ENCODE peak calls at places on chromosomes 4 and X, in seven cellular contexts. Q is WTC11, B is fibroblast of the conjunctiva, A is stromal cell of bone marrow, M is GM04503, L is endodermal cell, V is left ventricle myocardium inferior. D is an unnamed sample.

GRCh38 chr4:7425591-7426468 is 8.9 kb downstream of the PSAPL1 start:
- DNase-seq in V (peak; percentile 7), B (no peak), L (peak; percentile 56), Q (peak; percentile 6), A (no peak), M (no peak), D (no peak)

GRCh38 chrX:1534321-1535168 is 2.4 kb downstream of the P2RY8 start:
- DNase-seq in M (no peak), B (no peak), V (no peak), A (no peak), L (peak; percentile 74), Q (peak; percentile 33), D (no peak)

GRCh38 chr4:4872148-4872903 is 12.9 kb downstream of the MSX1 start:
- DNase-seq in Q (peak; percentile 82), A (no peak), V (no peak), M (no peak), L (peak; percentile 89), B (no peak), D (no peak)

GRCh38 chrX:29172880-29173279 is 585.6 kb downstream of the IL1RAPL1 start:
- DNase-seq in B (no peak), M (no peak), Q (no peak), V (no peak), A (no peak), L (no peak), D (peak; percentile 67)

GRCh38 chr4:42596918-42597317 is 60.0 kb downstream of the ATP8A1 start:
- DNase-seq in Q (no peak), A (no peak), B (no peak), M (no peak), V (no peak), L (no peak), D (no peak)

GRCh38 chr4:164888096-164888495 is 11.1 kb downstream of the APELA start:
- DNase-seq in A (peak; percentile 3), B (no peak), M (no peak), V (no peak), L (no peak), Q (no peak), D (no peak)

GRCh38 chr4:91746551-91746950 is 557.2 kb upstream of the GRID2 start:
- DNase-seq in L (peak; percentile 52), M (no peak), Q (no peak), A (no peak), V (no peak), B (no peak), D (no peak)

GRCh38 chrX:129637217-129638109 is 17.3 kb downstream of the APLN start:
- DNase-seq in M (no peak), B (peak; percentile 56), L (peak; percentile 90), A (peak; percentile 31), V (peak; percentile 64), Q (peak; percentile 78), D (peak; percentile 49)

GRCh38 chr4:7045961-7046921 is 3.1 kb downstream of the TADA2B start:
- DNase-seq in V (no peak), L (peak; percentile 34), M (no peak), B (no peak), A (no peak), Q (no peak), D (no peak)

GRCh38 chr4:3416270-3416669 is 25.5 kb upstream of the HGFAC start:
- DNase-seq in M (no peak), A (no peak), V (no peak), Q (no peak), B (no peak), L (no peak), D (no peak)

GRCh38 chrX:57918750-57919436 is 8.6 kb upstream of the ZXDA start:
- DNase-seq in B (no peak), V (peak; percentile 22), Q (peak; percentile 8), M (no peak), A (no peak), L (peak; percentile 56), D (peak; percentile 10)

GRCh38 chrX:12564221-12564620 is 227.0 kb upstream of the PRPS2 start:
- DNase-seq in Q (no peak), A (no peak), M (no peak), L (no peak), V (no peak), B (no peak), D (no peak)

GRCh38 chrX:1355131-1355799 is 18.7 kb downstream of the IL3RA start:
- DNase-seq in M (no peak), Q (peak; percentile 63), L (peak; percentile 82), V (no peak), A (no peak), B (no peak), D (no peak)

GRCh38 chrX:9207142-9207541 is 173.2 kb upstream of the FAM9B start:
- DNase-seq in V (no peak), A (no peak), M (no peak), B (no peak), Q (no peak), L (no peak), D (peak; percentile 12)

GRCh38 chr4:78057600-78058560 is 757 bp downstream of the FRAS1 start:
- DNase-seq in B (peak; percentile 13), L (peak; percentile 79), A (no peak), V (peak; percentile 36), M (no peak), Q (peak; percentile 37), D (peak; percentile 53)

GRCh38 chr4:159979953-159980352 is 877.1 kb downstream of the RAPGEF2 start:
- DNase-seq in B (no peak), L (no peak), V (no peak), A (no peak), M (no peak), Q (no peak), D (no peak)